ENCODE peak calls at places on chromosomes 11 and 22, in six cellular contexts. M is LoVo, J is T-helper 17 cell, E is anterior cingulate cortex, H is T-helper 1 cell, D is HFF-Myc. T is an unnamed sample.

GRCh38 chr22:24772493-24773220 is 1.9 kb downstream of the PIWIL3 start:
- DNase-seq in M (peak), H (no peak), J (no peak), D (peak), E (no peak), T (peak)

GRCh38 chr11:61516675-61517516 is 8.3 kb downstream of the LRRC10B start:
- DNase-seq in H (peak), M (no peak), J (peak), E (peak), D (no peak), T (no peak)

GRCh38 chr11:36577859-36578258 is 10.1 kb downstream of the RAG1 start:
- DNase-seq in H (no peak), J (no peak), E (no peak), M (peak), D (peak), T (no peak)

GRCh38 chr11:100619484-100619883 is 67.6 kb upstream of the ARHGAP42 start:
- DNase-seq in J (no peak), M (no peak), H (no peak), D (no peak), E (no peak), T (no peak)

GRCh38 chr11:9250139-9250582 is 15.0 kb downstream of the DENND5A start:
- DNase-seq in M (no peak), D (no peak), H (no peak), J (no peak), E (no peak), T (no peak)

GRCh38 chr22:43878079-43878795 is 13.6 kb downstream of the PNPLA5 start:
- DNase-seq in E (no peak), H (no peak), D (no peak), M (no peak), J (no peak), T (no peak)

GRCh38 chr11:3094223-3094824 is 37.1 kb upstream of the CARS1 start:
- DNase-seq in E (no peak), M (no peak), H (no peak), D (no peak), J (no peak), T (no peak)

GRCh38 chr11:46523290-46523689 is 70.5 kb downstream of the AMBRA1 start:
- DNase-seq in D (no peak), J (no peak), E (no peak), H (no peak), M (no peak), T (no peak)

GRCh38 chr22:48968201-48968959 is 859.3 kb downstream of the BRD1 start:
- DNase-seq in H (no peak), E (no peak), J (no peak), M (peak), D (no peak), T (no peak)

GRCh38 chr11:46114961-46115360 is 6.3 kb downstream of the PHF21A start:
- DNase-seq in M (no peak), D (no peak), J (no peak), E (no peak), H (no peak), T (no peak)

GRCh38 chr11:45354976-45355705 is 69.0 kb upstream of the SYT13 start:
- DNase-seq in M (no peak), H (peak), E (peak), D (peak), J (peak), T (peak)

GRCh38 chr22:37827056-37827455 is 3.9 kb downstream of the GALR3 start:
- DNase-seq in J (no peak), D (no peak), H (no peak), M (no peak), E (no peak), T (no peak)

GRCh38 chr11:68099474-68100405 is 21.4 kb downstream of the CHKA start:
- DNase-seq in J (no peak), E (no peak), H (no peak), D (no peak), M (peak), T (no peak)

GRCh38 chr11:64892411-64892831 is 14.0 kb upstream of the EHD1 start:
- DNase-seq in J (no peak), E (no peak), M (peak), H (no peak), D (no peak), T (no peak)

GRCh38 chr22:47600281-47600680 is 837.8 kb downstream of the TBC1D22A start:
- DNase-seq in H (no peak), D (no peak), E (no peak), M (no peak), J (no peak), T (no peak)

GRCh38 chr11:115892016-115892415 is 387.8 kb upstream of the CADM1 start:
- DNase-seq in D (no peak), J (no peak), M (no peak), H (no peak), E (no peak), T (no peak)

T was measured in non-pigmented ciliary epithelial cell.